ENCODE peak calls at places on chromosomes 7 and 10, in ten cellular contexts. One of them, this sample, is unnamed.

GRCh38 chr10:71970331-71970730 is 6.1 kb downstream of the CHST3 start:
- DNase-seq in Calu3: peak
- DNase-seq in neural crest cell: no peak
- DNase-seq in stomach: peak
- DNase-seq in fibroblast of the aortic adventitia: no peak
- DNase-seq in IMR-90: no peak
- DNase-seq in neural progenitor cell: peak
- DNase-seq in dorsolateral prefrontal cortex: no peak
- DNase-seq in AG10803: no peak
- DNase-seq in A673: no peak
- DNase-seq in this sample: peak

GRCh38 chr10:130560573-130560972 is 424.4 kb downstream of the GLRX3 start:
- DNase-seq in AG10803: no peak
- DNase-seq in neural crest cell: no peak
- DNase-seq in IMR-90: no peak
- DNase-seq in A673: no peak
- DNase-seq in fibroblast of the aortic adventitia: no peak
- DNase-seq in stomach: no peak
- DNase-seq in neural progenitor cell: no peak
- DNase-seq in Calu3: no peak
- DNase-seq in dorsolateral prefrontal cortex: no peak
- DNase-seq in this sample: no peak

GRCh38 chr7:111871283-111871682 is 309.0 kb upstream of the IMMP2L start:
- DNase-seq in Calu3: no peak
- DNase-seq in neural progenitor cell: no peak
- DNase-seq in stomach: no peak
- DNase-seq in AG10803: no peak
- DNase-seq in fibroblast of the aortic adventitia: no peak
- DNase-seq in A673: no peak
- DNase-seq in dorsolateral prefrontal cortex: no peak
- DNase-seq in IMR-90: no peak
- DNase-seq in neural crest cell: no peak
- DNase-seq in this sample: no peak

GRCh38 chr10:21318768-21319167 is 206.7 kb downstream of the SKIDA1 start:
- DNase-seq in fibroblast of the aortic adventitia: peak
- DNase-seq in dorsolateral prefrontal cortex: no peak
- DNase-seq in AG10803: no peak
- DNase-seq in A673: no peak
- DNase-seq in IMR-90: peak
- DNase-seq in neural progenitor cell: no peak
- DNase-seq in stomach: no peak
- DNase-seq in neural crest cell: no peak
- DNase-seq in Calu3: peak
- DNase-seq in this sample: no peak

GRCh38 chr7:20441886-20442505 is 111.3 kb downstream of the ITGB8 start:
- DNase-seq in dorsolateral prefrontal cortex: no peak
- DNase-seq in stomach: no peak
- DNase-seq in A673: no peak
- DNase-seq in AG10803: peak
- DNase-seq in IMR-90: peak
- DNase-seq in neural progenitor cell: no peak
- DNase-seq in fibroblast of the aortic adventitia: peak
- DNase-seq in neural crest cell: no peak
- DNase-seq in Calu3: no peak
- DNase-seq in this sample: no peak

GRCh38 chr7:157483515-157483914 is 146.7 kb downstream of the DNAJB6 start:
- DNase-seq in IMR-90: no peak
- DNase-seq in dorsolateral prefrontal cortex: no peak
- DNase-seq in neural crest cell: no peak
- DNase-seq in stomach: no peak
- DNase-seq in neural progenitor cell: no peak
- DNase-seq in fibroblast of the aortic adventitia: no peak
- DNase-seq in Calu3: no peak
- DNase-seq in A673: no peak
- DNase-seq in AG10803: no peak
- DNase-seq in this sample: no peak

GRCh38 chr10:7471720-7472367 is 61.0 kb upstream of the SFMBT2 start:
- DNase-seq in IMR-90: no peak
- DNase-seq in neural progenitor cell: no peak
- DNase-seq in dorsolateral prefrontal cortex: no peak
- DNase-seq in AG10803: no peak
- DNase-seq in neural crest cell: no peak
- DNase-seq in Calu3: no peak
- DNase-seq in fibroblast of the aortic adventitia: no peak
- DNase-seq in A673: no peak
- DNase-seq in stomach: no peak
- DNase-seq in this sample: no peak

GRCh38 chr7:41984888-41985287 is 252.1 kb downstream of the GLI3 start:
- DNase-seq in Calu3: no peak
- DNase-seq in IMR-90: peak
- DNase-seq in fibroblast of the aortic adventitia: peak
- DNase-seq in stomach: no peak
- DNase-seq in AG10803: peak
- DNase-seq in neural progenitor cell: no peak
- DNase-seq in neural crest cell: no peak
- DNase-seq in dorsolateral prefrontal cortex: no peak
- DNase-seq in A673: no peak
- DNase-seq in this sample: no peak

GRCh38 chr10:49512121-49512809 is 26.7 kb downstream of the ERCC6 start:
- DNase-seq in AG10803: peak
- DNase-seq in A673: peak
- DNase-seq in stomach: no peak
- DNase-seq in IMR-90: peak
- DNase-seq in dorsolateral prefrontal cortex: no peak
- DNase-seq in neural progenitor cell: peak
- DNase-seq in fibroblast of the aortic adventitia: peak
- DNase-seq in Calu3: peak
- DNase-seq in neural crest cell: no peak
- DNase-seq in this sample: peak

GRCh38 chr7:9600974-9601373 is 1167.6 kb downstream of the NXPH1 start:
- DNase-seq in AG10803: no peak
- DNase-seq in stomach: no peak
- DNase-seq in neural crest cell: no peak
- DNase-seq in dorsolateral prefrontal cortex: no peak
- DNase-seq in IMR-90: no peak
- DNase-seq in fibroblast of the aortic adventitia: no peak
- DNase-seq in Calu3: peak
- DNase-seq in neural progenitor cell: peak
- DNase-seq in A673: no peak
- DNase-seq in this sample: peak

GRCh38 chr10:102504179-102504975 is 605 bp downstream of the SUFU start:
- DNase-seq in dorsolateral prefrontal cortex: no peak
- DNase-seq in stomach: peak
- DNase-seq in neural crest cell: peak
- DNase-seq in A673: peak
- DNase-seq in fibroblast of the aortic adventitia: no peak
- DNase-seq in neural progenitor cell: peak
- DNase-seq in Calu3: no peak
- DNase-seq in AG10803: no peak
- DNase-seq in IMR-90: peak
- DNase-seq in this sample: peak

GRCh38 chr7:157473051-157473569 is 136.3 kb downstream of the DNAJB6 start:
- DNase-seq in neural progenitor cell: no peak
- DNase-seq in dorsolateral prefrontal cortex: no peak
- DNase-seq in neural crest cell: no peak
- DNase-seq in fibroblast of the aortic adventitia: no peak
- DNase-seq in IMR-90: no peak
- DNase-seq in Calu3: no peak
- DNase-seq in stomach: no peak
- DNase-seq in AG10803: no peak
- DNase-seq in A673: no peak
- DNase-seq in this sample: no peak

GRCh38 chr10:6382081-6382480 is 179.3 kb downstream of the PFKFB3 start:
- DNase-seq in Calu3: no peak
- DNase-seq in neural progenitor cell: no peak
- DNase-seq in neural crest cell: no peak
- DNase-seq in IMR-90: peak
- DNase-seq in A673: peak
- DNase-seq in stomach: no peak
- DNase-seq in AG10803: peak
- DNase-seq in fibroblast of the aortic adventitia: peak
- DNase-seq in dorsolateral prefrontal cortex: no peak
- DNase-seq in this sample: no peak

GRCh38 chr7:128217972-128218652 is 23.0 kb upstream of the LEP start:
- DNase-seq in stomach: no peak
- DNase-seq in IMR-90: no peak
- DNase-seq in neural crest cell: no peak
- DNase-seq in dorsolateral prefrontal cortex: no peak
- DNase-seq in neural progenitor cell: no peak
- DNase-seq in AG10803: peak
- DNase-seq in Calu3: no peak
- DNase-seq in fibroblast of the aortic adventitia: no peak
- DNase-seq in A673: peak
- DNase-seq in this sample: no peak
- TF ChIP-seq CTCF in stomach: no peak
- TF ChIP-seq CTCF in IMR-90: peak
- TF ChIP-seq CTCF in neural crest cell: peak
- TF ChIP-seq CTCF in dorsolateral prefrontal cortex: no peak
- TF ChIP-seq CTCF in neural progenitor cell: peak
- TF ChIP-seq CTCF in AG10803: peak
- TF ChIP-seq CTCF in Calu3: no peak
- TF ChIP-seq CTCF in fibroblast of the aortic adventitia: no peak
- TF ChIP-seq CTCF in A673: peak
- TF ChIP-seq CTCF in this sample: peak

DNA sequence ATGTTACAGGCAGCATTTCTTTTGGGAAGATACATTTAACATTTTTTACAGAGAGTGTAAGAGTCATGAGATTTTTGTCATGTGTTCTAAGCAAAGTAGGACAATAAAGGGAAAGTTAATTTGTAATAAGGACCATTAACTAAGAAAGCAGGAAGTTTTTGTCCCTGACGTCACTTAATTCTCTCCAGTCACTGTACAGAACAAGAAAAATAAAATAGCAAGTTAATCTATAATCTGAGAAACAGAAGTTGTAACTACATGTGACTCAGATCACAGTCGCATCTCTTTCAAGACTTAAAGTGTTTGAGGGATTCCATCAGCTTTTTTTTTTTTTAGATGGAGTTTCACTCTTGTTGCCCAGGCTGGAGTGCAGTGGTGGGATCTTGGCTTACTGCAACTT is 49.5 kb upstream of the CAPZA2 start:
- DNase-seq in A673: no peak
- DNase-seq in neural progenitor cell: no peak
- DNase-seq in neural crest cell: no peak
- DNase-seq in stomach: no peak
- DNase-seq in Calu3: no peak
- DNase-seq in IMR-90: no peak
- DNase-seq in dorsolateral prefrontal cortex: no peak
- DNase-seq in fibroblast of the aortic adventitia: no peak
- DNase-seq in AG10803: no peak
- DNase-seq in this sample: no peak
- TF ChIP-seq CTCF in A673: no peak
- TF ChIP-seq CTCF in neural progenitor cell: no peak
- TF ChIP-seq CTCF in neural crest cell: no peak
- TF ChIP-seq CTCF in stomach: no peak
- TF ChIP-seq CTCF in Calu3: no peak
- TF ChIP-seq CTCF in IMR-90: no peak
- TF ChIP-seq CTCF in dorsolateral prefrontal cortex: no peak
- TF ChIP-seq CTCF in fibroblast of the aortic adventitia: no peak
- TF ChIP-seq CTCF in AG10803: no peak
- TF ChIP-seq CTCF in this sample: no peak

GRCh38 chr7:38291117-38291647 is 17.7 kb upstream of the TARP start:
- DNase-seq in IMR-90: no peak
- DNase-seq in A673: no peak
- DNase-seq in Calu3: no peak
- DNase-seq in neural crest cell: no peak
- DNase-seq in AG10803: no peak
- DNase-seq in stomach: no peak
- DNase-seq in fibroblast of the aortic adventitia: no peak
- DNase-seq in dorsolateral prefrontal cortex: no peak
- DNase-seq in neural progenitor cell: no peak
- DNase-seq in this sample: no peak
- TF ChIP-seq CTCF in IMR-90: no peak
- TF ChIP-seq CTCF in A673: peak
- TF ChIP-seq CTCF in Calu3: no peak
- TF ChIP-seq CTCF in neural crest cell: no peak
- TF ChIP-seq CTCF in AG10803: no peak
- TF ChIP-seq CTCF in stomach: no peak
- TF ChIP-seq CTCF in fibroblast of the aortic adventitia: no peak
- TF ChIP-seq CTCF in dorsolateral prefrontal cortex: no peak
- TF ChIP-seq CTCF in neural progenitor cell: peak
- TF ChIP-seq CTCF in this sample: no peak

GRCh38 chr10:88687853-88688467 is 18.1 kb upstream of the LIPK start:
- DNase-seq in IMR-90: peak
- DNase-seq in neural crest cell: no peak
- DNase-seq in A673: peak
- DNase-seq in Calu3: no peak
- DNase-seq in neural progenitor cell: peak
- DNase-seq in AG10803: peak
- DNase-seq in stomach: no peak
- DNase-seq in fibroblast of the aortic adventitia: peak
- DNase-seq in dorsolateral prefrontal cortex: no peak
- DNase-seq in this sample: no peak

GRCh38 chr10:88689366-88689765 is 16.7 kb upstream of the LIPK start:
- DNase-seq in stomach: no peak
- DNase-seq in dorsolateral prefrontal cortex: no peak
- DNase-seq in neural crest cell: no peak
- DNase-seq in A673: no peak
- DNase-seq in AG10803: no peak
- DNase-seq in fibroblast of the aortic adventitia: no peak
- DNase-seq in Calu3: no peak
- DNase-seq in IMR-90: no peak
- DNase-seq in neural progenitor cell: no peak
- DNase-seq in this sample: no peak

DNA sequence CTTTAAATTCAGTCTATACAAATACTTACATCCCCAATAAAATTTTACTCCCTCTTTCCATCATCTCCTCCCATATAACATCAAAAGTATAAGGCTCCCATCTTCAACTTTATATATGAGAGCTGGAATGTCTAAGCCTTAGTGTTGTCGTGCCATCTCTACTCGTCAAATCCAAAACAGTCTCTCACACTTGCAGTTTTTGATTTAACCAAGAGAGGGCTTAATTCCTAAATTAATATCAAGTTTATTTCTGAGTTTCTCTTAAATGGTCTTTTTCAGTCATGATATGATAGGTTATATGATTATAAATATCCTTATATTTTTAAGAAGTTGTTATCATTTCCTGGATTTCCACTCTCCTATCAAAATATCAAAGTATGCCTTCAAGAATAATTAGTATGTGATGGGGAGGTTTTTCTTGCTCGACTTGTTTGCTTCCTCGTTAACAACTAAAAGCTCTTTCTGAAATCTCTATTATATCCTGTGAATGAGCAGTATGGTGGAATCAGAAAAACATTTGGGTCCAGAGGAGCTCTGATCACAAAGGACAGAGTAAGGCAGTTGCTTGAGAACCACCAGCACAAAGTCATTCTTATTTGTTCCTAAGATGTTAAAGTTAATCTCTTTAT is 12.5 kb upstream of the LIPK start:
- DNase-seq in Calu3: no peak
- DNase-seq in stomach: no peak
- DNase-seq in fibroblast of the aortic adventitia: peak
- DNase-seq in dorsolateral prefrontal cortex: no peak
- DNase-seq in neural crest cell: no peak
- DNase-seq in AG10803: peak
- DNase-seq in A673: peak
- DNase-seq in neural progenitor cell: peak
- DNase-seq in IMR-90: no peak
- DNase-seq in this sample: no peak
- TF ChIP-seq CTCF in Calu3: no peak
- TF ChIP-seq CTCF in stomach: no peak
- TF ChIP-seq CTCF in fibroblast of the aortic adventitia: peak
- TF ChIP-seq CTCF in dorsolateral prefrontal cortex: no peak
- TF ChIP-seq CTCF in neural crest cell: peak
- TF ChIP-seq CTCF in AG10803: peak
- TF ChIP-seq CTCF in A673: peak
- TF ChIP-seq CTCF in neural progenitor cell: peak
- TF ChIP-seq CTCF in IMR-90: peak
- TF ChIP-seq CTCF in this sample: no peak

GRCh38 chr7:37921340-37921805 is 933 bp downstream of the EPDR1 start:
- DNase-seq in Calu3: peak
- DNase-seq in stomach: no peak
- DNase-seq in neural crest cell: no peak
- DNase-seq in A673: peak
- DNase-seq in dorsolateral prefrontal cortex: no peak
- DNase-seq in IMR-90: no peak
- DNase-seq in AG10803: peak
- DNase-seq in neural progenitor cell: peak
- DNase-seq in fibroblast of the aortic adventitia: peak
- DNase-seq in this sample: no peak
- TF ChIP-seq CTCF in Calu3: no peak
- TF ChIP-seq CTCF in stomach: no peak
- TF ChIP-seq CTCF in neural crest cell: peak
- TF ChIP-seq CTCF in A673: peak
- TF ChIP-seq CTCF in dorsolateral prefrontal cortex: no peak
- TF ChIP-seq CTCF in IMR-90: no peak
- TF ChIP-seq CTCF in AG10803: peak
- TF ChIP-seq CTCF in neural progenitor cell: peak
- TF ChIP-seq CTCF in fibroblast of the aortic adventitia: peak
- TF ChIP-seq CTCF in this sample: no peak